ENCODE peak calls at places on chromosomes 6 and 20, in five cellular contexts. B is astrocyte of the spinal cord, W is fibroblast of mammary gland, M is ascending aorta, F is IMR-90. T is an unnamed sample.

GRCh38 chr6:137970368-137970767 is 103.3 kb downstream of the TNFAIP3 start:
- DNase-seq in W (no peak), F (no peak), M (no peak), B (no peak), T (no peak)

GRCh38 chr20:9617940-9618339 is 103.5 kb downstream of the LAMP5 start:
- DNase-seq in W (peak; percentile 35), B (peak; percentile 27), M (no peak), F (peak; percentile 22), T (peak; percentile 23)

GRCh38 chr6:394641-395289 is 3.2 kb downstream of the IRF4 start:
- DNase-seq in B (no peak), W (no peak), M (no peak), F (no peak), T (no peak)

GRCh38 chr6:165118736-165119135 is 190.7 kb downstream of the C6orf118 start:
- DNase-seq in W (no peak), M (no peak), B (no peak), F (no peak), T (no peak)

GRCh38 chr20:11822116-11822794 is 95.4 kb upstream of the BTBD3 start:
- DNase-seq in M (no peak), W (no peak), B (peak; percentile 46), F (peak; percentile 17), T (no peak)

GRCh38 chr20:49187330-49188100 is 619 bp downstream of the STAU1 start:
- DNase-seq in F (no peak), W (no peak), M (no peak), B (no peak), T (no peak)

GRCh38 chr6:134314236-134314821 is 3.6 kb downstream of the SGK1 start:
- DNase-seq in F (no peak), W (no peak), M (no peak), B (no peak), T (no peak)

GRCh38 chr6:40302856-40303449 is 284.2 kb downstream of the LRFN2 start:
- DNase-seq in B (no peak), F (no peak), W (no peak), M (no peak), T (no peak)

GRCh38 chr20:10649080-10649816 is 24.6 kb downstream of the JAG1 start:
- DNase-seq in M (no peak), W (no peak), F (no peak), B (no peak), T (no peak)

GRCh38 chr20:34708621-34709043 is 4.5 kb downstream of the TP53INP2 start:
- DNase-seq in W (peak; percentile 45), M (peak; percentile 73), F (peak; percentile 16), B (peak; percentile 36), T (peak; percentile 44)

DNA sequence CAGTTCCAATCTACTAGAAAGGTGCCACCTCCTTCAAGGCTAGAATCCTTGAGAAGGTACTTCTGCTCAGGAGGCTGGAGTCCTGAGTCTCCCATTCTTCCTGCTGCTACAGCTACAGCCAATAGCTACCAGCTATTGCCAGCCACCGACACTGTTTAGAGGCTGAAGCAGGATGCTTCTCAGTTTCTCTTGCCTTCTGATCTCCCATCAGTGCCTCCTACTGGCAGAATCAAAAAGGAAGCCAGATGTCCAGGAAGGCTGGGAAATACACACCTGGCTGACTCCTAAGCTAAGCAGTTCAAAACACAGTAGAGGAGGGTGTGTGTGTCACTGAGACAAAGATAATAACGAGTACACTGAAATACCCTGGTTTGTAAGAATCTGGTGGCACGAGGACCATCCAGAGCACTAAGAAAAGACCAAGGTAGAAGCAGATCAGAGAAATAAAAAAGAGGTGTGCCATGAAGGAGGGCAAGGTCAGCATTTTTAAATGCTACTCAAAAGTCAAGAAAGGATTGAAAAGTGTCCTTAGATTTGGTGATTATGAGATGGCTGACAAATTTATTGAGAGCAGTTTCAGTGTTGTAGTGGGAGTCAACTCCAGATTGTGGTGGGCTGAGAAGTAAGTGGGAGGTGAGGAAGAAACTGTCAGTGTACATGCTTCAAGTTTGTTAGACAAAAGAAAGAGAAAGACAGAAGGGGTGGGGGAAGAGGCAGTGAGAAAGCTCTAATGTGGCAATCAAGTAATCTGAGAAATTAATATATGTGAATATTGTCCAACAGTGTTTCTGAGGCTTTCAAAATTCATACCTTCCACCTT is 2.3 kb upstream of the HLA-DMA start:
- DNase-seq in W (peak; percentile 28), M (peak; percentile 52), B (peak; percentile 16), F (peak; percentile 13), T (peak; percentile 30)
- TF ChIP-seq CTCF in W (peak; percentile 44), M (no peak), B (peak; percentile 49), F (peak; percentile 35), T (peak; percentile 44)

DNA sequence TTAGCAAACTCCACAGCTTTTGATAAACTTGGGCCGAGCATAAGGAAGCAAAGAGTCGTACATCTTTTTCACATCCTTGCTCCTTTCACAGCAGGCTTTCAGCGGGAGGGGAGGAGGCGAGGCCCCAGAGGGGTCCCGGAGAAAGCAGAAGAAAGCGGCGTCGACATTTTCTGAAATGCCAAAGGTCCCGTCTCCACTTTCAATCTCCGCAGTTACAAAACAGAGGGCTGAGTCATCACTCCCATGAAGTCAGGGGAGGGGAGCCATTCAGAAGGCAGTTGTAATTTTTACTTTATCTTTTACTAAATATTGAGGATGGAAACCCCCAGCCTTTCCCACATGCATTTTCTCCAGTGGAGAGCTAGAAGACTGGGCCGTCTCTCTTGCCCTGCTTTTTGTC is 174.2 kb upstream of the THBS2 start:
- DNase-seq in M (peak; percentile 62), W (peak; percentile 75), F (peak; percentile 80), B (peak; percentile 85), T (peak; percentile 80)
- H3K4me3 ChIP-seq in M (peak overlapping the region; percentile 41), W (no peak overlapping the region), F (peak overlapping the region; percentile 16), B (no peak overlapping the region), T (no peak overlapping the region)

GRCh38 chr20:36210561-36210960 is 25.7 kb upstream of the AAR2 start:
- DNase-seq in W (no peak), F (no peak), M (no peak), B (no peak), T (no peak)
- TF ChIP-seq CTCF in W (no peak), F (peak; percentile 10), M (no peak), B (peak; percentile 10), T (no peak)

DNA sequence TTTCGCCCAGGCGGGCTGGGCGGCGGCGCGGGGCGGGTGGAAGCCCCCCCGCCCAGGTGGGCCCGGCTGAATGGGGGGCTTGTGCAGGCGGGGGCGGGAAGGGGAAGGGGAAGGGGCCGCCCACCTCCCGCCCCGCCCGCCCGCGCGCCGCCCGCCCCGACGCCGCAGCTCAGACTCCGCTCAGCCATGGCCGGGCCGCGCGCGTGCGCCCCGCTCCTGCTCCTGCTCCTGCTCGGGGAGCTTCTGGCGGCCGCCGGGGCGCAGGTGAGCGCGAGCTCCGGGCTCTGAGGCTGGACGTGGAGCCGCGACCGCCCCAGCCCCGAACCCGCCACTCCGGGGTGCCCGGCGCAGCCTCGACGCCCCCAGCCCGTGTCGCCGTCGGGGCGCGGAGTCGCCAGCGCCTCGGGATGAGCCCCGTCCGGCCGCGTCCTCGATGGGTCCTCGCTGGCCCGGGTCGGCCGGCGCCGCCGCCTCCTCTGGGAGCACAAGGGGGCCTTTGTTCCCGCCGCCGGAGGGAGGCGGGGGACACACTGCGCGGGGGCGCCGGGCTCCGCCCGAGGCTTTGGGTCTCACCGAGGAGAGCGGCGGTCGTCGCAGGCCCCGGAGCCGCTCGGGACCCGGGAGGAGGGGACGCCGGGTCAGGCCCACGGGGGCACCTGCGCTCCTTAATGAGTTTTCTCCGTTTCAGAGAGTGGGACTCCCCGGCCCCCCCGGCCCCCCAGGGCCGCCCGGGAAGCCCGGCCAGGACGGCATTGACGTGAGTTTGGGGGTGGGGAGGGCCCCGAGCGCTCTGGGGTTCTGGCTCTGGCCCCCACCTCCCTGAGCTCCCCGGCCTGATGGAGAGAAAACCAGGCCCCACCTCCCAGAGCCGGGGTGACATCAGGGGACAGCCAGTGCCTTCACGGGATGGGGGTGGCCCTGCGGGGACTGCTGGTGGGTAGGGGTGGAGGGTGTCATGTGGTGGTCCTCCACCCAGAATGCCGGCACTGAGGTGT is at the start of gene COL9A3:
- DNase-seq in W (no peak), F (no peak), B (no peak), M (no peak), T (no peak)
- H3K4me3 ChIP-seq in W (no peak within 1 kb of the TSS), F (peak within 1 kb of the TSS; percentile 18), B (no peak within 1 kb of the TSS), M (peak within 1 kb of the TSS; percentile 63), T (peak within 1 kb of the TSS; percentile 27)

GRCh38 chr6:45272626-45273025 is 55.5 kb upstream of the RUNX2 start:
- DNase-seq in W (peak; percentile 11), B (no peak), M (no peak), F (no peak), T (no peak)

GRCh38 chr6:45278367-45278766 is 49.8 kb upstream of the RUNX2 start:
- DNase-seq in F (peak; percentile 54), M (no peak), W (peak; percentile 45), B (peak; percentile 9), T (peak; percentile 5)

GRCh38 chr6:45275358-45275757 is 52.8 kb upstream of the RUNX2 start:
- DNase-seq in M (no peak), B (no peak), F (no peak), W (no peak), T (no peak)
- TF ChIP-seq CTCF in M (no peak), B (no peak), F (no peak), W (no peak), T (no peak)

DNA sequence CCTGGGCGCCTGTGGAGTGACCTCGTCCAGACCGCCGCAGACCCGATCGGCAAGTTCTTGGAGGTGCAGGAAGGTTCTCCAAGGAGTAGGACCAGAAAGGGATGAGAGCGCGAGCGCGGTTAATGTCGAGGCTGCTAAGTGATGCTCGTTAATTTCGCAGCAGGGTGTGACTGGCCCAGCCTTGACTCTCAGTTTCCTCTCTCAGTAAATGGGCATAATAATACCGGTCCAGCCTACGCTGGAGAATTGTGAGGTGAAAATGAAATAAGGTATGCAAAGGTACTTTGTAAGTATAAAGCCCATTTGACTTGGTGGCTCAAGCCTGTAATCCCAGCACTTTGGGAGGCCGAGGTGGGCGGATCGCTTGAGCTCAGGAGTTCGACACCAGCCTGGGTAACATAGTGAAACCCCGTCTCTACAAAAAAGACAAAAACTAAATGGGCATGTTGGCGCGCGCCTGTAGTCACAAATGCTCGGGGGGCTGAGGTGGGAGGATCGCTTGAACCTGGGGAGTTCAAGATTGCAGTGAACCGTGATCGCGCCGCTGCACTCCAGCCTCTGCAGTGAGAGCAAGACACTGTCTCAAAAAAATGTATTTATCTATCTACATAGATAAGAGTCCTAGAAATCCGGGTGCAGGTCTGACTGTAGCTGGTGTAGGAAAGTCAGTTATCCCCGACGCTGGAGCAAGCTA is 634 bp upstream of the BTBD9 start:
- DNase-seq in B (no peak), F (no peak), W (no peak), M (no peak), T (no peak)
- H3K4me3 ChIP-seq in B (peak overlapping the region; percentile 84), F (peak overlapping the region; percentile 82), W (peak overlapping the region; percentile 95), M (peak overlapping the region; percentile 84), T (peak overlapping the region; percentile 94)

DNA sequence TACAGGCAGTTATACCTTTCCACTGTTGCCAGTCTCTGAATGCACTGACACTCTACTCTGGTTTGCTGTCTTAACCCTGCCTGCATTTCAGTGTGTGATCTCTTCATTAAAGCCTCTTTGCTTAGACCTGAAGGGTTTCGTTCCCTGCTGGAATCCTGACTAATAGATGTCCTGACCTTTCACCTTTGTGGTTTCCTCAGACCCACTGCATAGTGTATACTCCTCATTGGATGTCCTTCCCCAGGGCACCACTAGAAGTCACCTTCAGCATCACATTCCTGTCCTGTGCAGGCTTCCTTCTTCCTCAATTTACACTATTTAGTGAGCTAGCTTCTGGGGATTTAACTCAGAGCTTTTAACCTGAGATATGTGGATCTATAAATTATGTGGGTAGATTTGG is 120.6 kb downstream of the RCAN2 start:
- DNase-seq in B (no peak), M (no peak), F (peak; percentile 1), W (peak; percentile 49), T (no peak)
- TF ChIP-seq CTCF in B (no peak), M (no peak), F (no peak), W (peak; percentile 8), T (no peak)

GRCh38 chr6:70241991-70242420 is 60.9 kb downstream of the COL9A1 start:
- DNase-seq in W (no peak), B (no peak), F (no peak), M (no peak), T (no peak)
- H3K4me3 ChIP-seq in W (no peak overlapping the region), B (no peak overlapping the region), F (no peak overlapping the region), M (no peak overlapping the region), T (no peak overlapping the region)

T was measured in fibroblast of pulmonary artery.